ENCODE peak calls at places on chromosomes 7 and 10, in eight cellular contexts. One of them, this sample, is unnamed.

GRCh38 chr10:31031205-31031665 is 430 bp downstream of the ZNF438 start:
- DNase-seq in IMR-90: no peak
- DNase-seq in HCT116: no peak
- DNase-seq in left lung: no peak
- DNase-seq in heart left ventricle: no peak
- DNase-seq in dorsolateral prefrontal cortex: no peak
- DNase-seq in CD8-positive, alpha-beta memory T cell: no peak
- DNase-seq in neuronal stem cell: no peak
- DNase-seq in this sample: no peak

GRCh38 chr7:91883676-91884362 is 3.3 kb upstream of the MTERF1 start:
- DNase-seq in IMR-90: no peak
- DNase-seq in HCT116: no peak
- DNase-seq in left lung: no peak
- DNase-seq in heart left ventricle: no peak
- DNase-seq in dorsolateral prefrontal cortex: no peak
- DNase-seq in CD8-positive, alpha-beta memory T cell: no peak
- DNase-seq in neuronal stem cell: no peak
- DNase-seq in this sample: no peak

GRCh38 chr10:130579913-130580312 is 443.7 kb downstream of the GLRX3 start:
- DNase-seq in IMR-90: no peak
- DNase-seq in HCT116: no peak
- DNase-seq in left lung: no peak
- DNase-seq in heart left ventricle: no peak
- DNase-seq in dorsolateral prefrontal cortex: no peak
- DNase-seq in CD8-positive, alpha-beta memory T cell: no peak
- DNase-seq in neuronal stem cell: no peak
- DNase-seq in this sample: no peak

GRCh38 chr7:86453454-86453853 is 190.3 kb upstream of the GRM3 start:
- DNase-seq in IMR-90: no peak
- DNase-seq in HCT116: no peak
- DNase-seq in left lung: no peak
- DNase-seq in heart left ventricle: no peak
- DNase-seq in dorsolateral prefrontal cortex: no peak
- DNase-seq in CD8-positive, alpha-beta memory T cell: no peak
- DNase-seq in neuronal stem cell: no peak
- DNase-seq in this sample: no peak

GRCh38 chr10:99605351-99605750 is 14.9 kb downstream of the SLC25A28 start:
- DNase-seq in IMR-90: no peak
- DNase-seq in HCT116: no peak
- DNase-seq in left lung: no peak
- DNase-seq in heart left ventricle: no peak
- DNase-seq in dorsolateral prefrontal cortex: no peak
- DNase-seq in CD8-positive, alpha-beta memory T cell: no peak
- DNase-seq in neuronal stem cell: no peak
- DNase-seq in this sample: no peak

GRCh38 chr10:72322280-72323058 is 32.2 kb downstream of the DNAJB12 start:
- DNase-seq in IMR-90: no peak
- DNase-seq in HCT116: peak; percentile 80
- DNase-seq in left lung: no peak
- DNase-seq in heart left ventricle: no peak
- DNase-seq in dorsolateral prefrontal cortex: no peak
- DNase-seq in CD8-positive, alpha-beta memory T cell: peak; percentile 42
- DNase-seq in neuronal stem cell: no peak
- DNase-seq in this sample: no peak

GRCh38 chr7:93374345-93374940 is 142.3 kb downstream of the VPS50 start:
- DNase-seq in IMR-90: peak; percentile 39
- DNase-seq in HCT116: peak; percentile 24
- DNase-seq in left lung: no peak
- DNase-seq in heart left ventricle: no peak
- DNase-seq in dorsolateral prefrontal cortex: no peak
- DNase-seq in CD8-positive, alpha-beta memory T cell: no peak
- DNase-seq in neuronal stem cell: peak; percentile 17
- DNase-seq in this sample: no peak

GRCh38 chr10:131818510-131819234 is 82.1 kb upstream of the PPP2R2D start:
- DNase-seq in IMR-90: no peak
- DNase-seq in HCT116: no peak
- DNase-seq in left lung: no peak
- DNase-seq in heart left ventricle: no peak
- DNase-seq in dorsolateral prefrontal cortex: peak; percentile 38
- DNase-seq in CD8-positive, alpha-beta memory T cell: no peak
- DNase-seq in neuronal stem cell: no peak
- DNase-seq in this sample: no peak

GRCh38 chr7:107865956-107866775 is 24.8 kb upstream of the DLD start:
- DNase-seq in IMR-90: no peak
- DNase-seq in HCT116: no peak
- DNase-seq in left lung: no peak
- DNase-seq in heart left ventricle: no peak
- DNase-seq in dorsolateral prefrontal cortex: no peak
- DNase-seq in CD8-positive, alpha-beta memory T cell: no peak
- DNase-seq in neuronal stem cell: no peak
- DNase-seq in this sample: no peak

GRCh38 chr7:158863611-158864506 is 7.5 kb downstream of the DYNC2I1 start:
- DNase-seq in IMR-90: peak; percentile 60
- DNase-seq in HCT116: peak; percentile 31
- DNase-seq in left lung: peak; percentile 80
- DNase-seq in heart left ventricle: peak; percentile 82
- DNase-seq in dorsolateral prefrontal cortex: no peak
- DNase-seq in CD8-positive, alpha-beta memory T cell: peak; percentile 26
- DNase-seq in neuronal stem cell: no peak
- DNase-seq in this sample: peak; percentile 86

GRCh38 chr7:145464287-145464686 is 628.4 kb upstream of the TPK1 start:
- DNase-seq in IMR-90: no peak
- DNase-seq in HCT116: no peak
- DNase-seq in left lung: no peak
- DNase-seq in heart left ventricle: no peak
- DNase-seq in dorsolateral prefrontal cortex: no peak
- DNase-seq in CD8-positive, alpha-beta memory T cell: no peak
- DNase-seq in neuronal stem cell: no peak
- DNase-seq in this sample: no peak

GRCh38 chr7:128832880-128833147 is 2.6 kb downstream of the FLNC start:
- DNase-seq in IMR-90: no peak
- DNase-seq in HCT116: no peak
- DNase-seq in left lung: no peak
- DNase-seq in heart left ventricle: no peak
- DNase-seq in dorsolateral prefrontal cortex: no peak
- DNase-seq in CD8-positive, alpha-beta memory T cell: no peak
- DNase-seq in neuronal stem cell: no peak
- DNase-seq in this sample: no peak
- H3K4me3 ChIP-seq in IMR-90: peak overlapping the region; percentile 99
- H3K4me3 ChIP-seq in HCT116: no peak overlapping the region
- H3K4me3 ChIP-seq in left lung: peak overlapping the region; percentile 34
- H3K4me3 ChIP-seq in heart left ventricle: peak overlapping the region; percentile 33
- H3K4me3 ChIP-seq in dorsolateral prefrontal cortex: no peak overlapping the region
- H3K4me3 ChIP-seq in CD8-positive, alpha-beta memory T cell: no peak overlapping the region
- H3K4me3 ChIP-seq in neuronal stem cell: peak overlapping the region; percentile 79
- H3K4me3 ChIP-seq in this sample: peak overlapping the region; percentile 40

DNA sequence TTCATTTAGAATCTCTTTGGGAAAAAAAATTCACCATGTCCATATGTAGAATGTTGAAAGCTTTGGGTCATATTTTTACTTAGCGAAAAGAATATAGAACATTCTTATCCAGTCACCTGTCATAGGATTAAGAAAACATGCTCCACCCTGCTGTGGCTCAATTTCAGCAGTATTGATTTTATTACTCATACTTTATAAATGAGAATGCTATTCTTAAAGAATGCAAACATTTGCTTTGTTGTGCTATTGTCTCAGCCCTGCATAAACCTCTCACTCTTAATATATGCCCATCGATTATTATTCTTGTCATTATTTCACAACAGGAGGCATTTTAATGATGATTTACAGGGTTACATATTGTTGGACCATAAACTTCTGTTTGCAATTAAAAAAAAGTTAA is 49.8 kb upstream of the SHH start:
- DNase-seq in IMR-90: no peak
- DNase-seq in HCT116: no peak
- DNase-seq in left lung: no peak
- DNase-seq in heart left ventricle: no peak
- DNase-seq in dorsolateral prefrontal cortex: no peak
- DNase-seq in CD8-positive, alpha-beta memory T cell: no peak
- DNase-seq in neuronal stem cell: no peak
- DNase-seq in this sample: no peak
- H3K27ac ChIP-seq in IMR-90: no peak overlapping the region
- H3K27ac ChIP-seq in HCT116: no peak overlapping the region
- H3K27ac ChIP-seq in left lung: no peak overlapping the region
- H3K27ac ChIP-seq in heart left ventricle: no peak overlapping the region
- H3K27ac ChIP-seq in dorsolateral prefrontal cortex: no peak overlapping the region
- H3K27ac ChIP-seq in CD8-positive, alpha-beta memory T cell: no peak overlapping the region
- H3K27ac ChIP-seq in neuronal stem cell: no peak overlapping the region
- H3K27ac ChIP-seq in this sample: no peak overlapping the region

GRCh38 chr10:62381385-62382102 is 7.4 kb downstream of the ZNF365 start:
- DNase-seq in IMR-90: no peak
- DNase-seq in HCT116: no peak
- DNase-seq in left lung: no peak
- DNase-seq in heart left ventricle: no peak
- DNase-seq in dorsolateral prefrontal cortex: no peak
- DNase-seq in CD8-positive, alpha-beta memory T cell: no peak
- DNase-seq in neuronal stem cell: no peak
- DNase-seq in this sample: no peak

GRCh38 chr10:62382831-62383230 is 8.7 kb downstream of the ZNF365 start:
- DNase-seq in IMR-90: no peak
- DNase-seq in HCT116: no peak
- DNase-seq in left lung: no peak
- DNase-seq in heart left ventricle: no peak
- DNase-seq in dorsolateral prefrontal cortex: no peak
- DNase-seq in CD8-positive, alpha-beta memory T cell: no peak
- DNase-seq in neuronal stem cell: no peak
- DNase-seq in this sample: no peak

GRCh38 chr10:62386401-62387320 is 12.5 kb downstream of the ZNF365 start:
- DNase-seq in IMR-90: peak; percentile 30
- DNase-seq in HCT116: no peak
- DNase-seq in left lung: no peak
- DNase-seq in heart left ventricle: no peak
- DNase-seq in dorsolateral prefrontal cortex: no peak
- DNase-seq in CD8-positive, alpha-beta memory T cell: no peak
- DNase-seq in neuronal stem cell: no peak
- DNase-seq in this sample: no peak

GRCh38 chr10:62384447-62385081 is 10.4 kb downstream of the ZNF365 start:
- DNase-seq in IMR-90: no peak
- DNase-seq in HCT116: peak; percentile 36
- DNase-seq in left lung: no peak
- DNase-seq in heart left ventricle: no peak
- DNase-seq in dorsolateral prefrontal cortex: no peak
- DNase-seq in CD8-positive, alpha-beta memory T cell: no peak
- DNase-seq in neuronal stem cell: no peak
- DNase-seq in this sample: no peak

DNA sequence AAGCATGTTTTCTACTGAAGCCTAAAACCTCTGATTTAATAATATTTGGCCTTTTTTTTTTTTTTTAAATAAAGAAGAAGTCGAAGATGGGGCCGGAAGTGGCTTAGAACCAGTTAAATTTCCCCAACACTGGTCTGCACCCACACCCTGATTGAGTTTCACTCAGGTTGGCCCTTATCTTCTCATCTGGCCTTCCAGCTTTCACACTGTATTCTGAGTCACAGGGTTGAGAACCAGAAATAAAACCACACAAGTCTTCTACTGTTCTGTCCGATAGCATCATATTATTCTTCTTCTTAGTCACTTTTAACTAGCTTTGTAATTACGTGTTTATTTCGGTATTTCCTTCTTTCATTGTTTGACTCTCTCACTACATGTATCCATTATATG is 9.9 kb downstream of the ZNF365 start:
- DNase-seq in IMR-90: peak; percentile 88
- DNase-seq in HCT116: peak; percentile 85
- DNase-seq in left lung: no peak
- DNase-seq in heart left ventricle: no peak
- DNase-seq in dorsolateral prefrontal cortex: no peak
- DNase-seq in CD8-positive, alpha-beta memory T cell: no peak
- DNase-seq in neuronal stem cell: no peak
- DNase-seq in this sample: no peak
- H3K4me3 ChIP-seq in IMR-90: no peak overlapping the region
- H3K4me3 ChIP-seq in HCT116: no peak overlapping the region
- H3K4me3 ChIP-seq in left lung: no peak overlapping the region
- H3K4me3 ChIP-seq in heart left ventricle: no peak overlapping the region
- H3K4me3 ChIP-seq in dorsolateral prefrontal cortex: no peak overlapping the region
- H3K4me3 ChIP-seq in CD8-positive, alpha-beta memory T cell: no peak overlapping the region
- H3K4me3 ChIP-seq in neuronal stem cell: no peak overlapping the region
- H3K4me3 ChIP-seq in this sample: no peak overlapping the region

GRCh38 chr10:126906704-126907422 is 1.6 kb downstream of the DOCK1 start:
- DNase-seq in IMR-90: no peak
- DNase-seq in HCT116: no peak
- DNase-seq in left lung: no peak
- DNase-seq in heart left ventricle: no peak
- DNase-seq in dorsolateral prefrontal cortex: no peak
- DNase-seq in CD8-positive, alpha-beta memory T cell: no peak
- DNase-seq in neuronal stem cell: no peak
- DNase-seq in this sample: peak; percentile 44
- H3K27ac ChIP-seq in IMR-90: peak overlapping the region; percentile 85
- H3K27ac ChIP-seq in HCT116: peak overlapping the region; percentile 80
- H3K27ac ChIP-seq in left lung: no peak overlapping the region
- H3K27ac ChIP-seq in heart left ventricle: peak overlapping the region; percentile 88
- H3K27ac ChIP-seq in dorsolateral prefrontal cortex: peak overlapping the region; percentile 83
- H3K27ac ChIP-seq in CD8-positive, alpha-beta memory T cell: no peak overlapping the region
- H3K27ac ChIP-seq in neuronal stem cell: no peak overlapping the region
- H3K27ac ChIP-seq in this sample: no peak overlapping the region

DNA sequence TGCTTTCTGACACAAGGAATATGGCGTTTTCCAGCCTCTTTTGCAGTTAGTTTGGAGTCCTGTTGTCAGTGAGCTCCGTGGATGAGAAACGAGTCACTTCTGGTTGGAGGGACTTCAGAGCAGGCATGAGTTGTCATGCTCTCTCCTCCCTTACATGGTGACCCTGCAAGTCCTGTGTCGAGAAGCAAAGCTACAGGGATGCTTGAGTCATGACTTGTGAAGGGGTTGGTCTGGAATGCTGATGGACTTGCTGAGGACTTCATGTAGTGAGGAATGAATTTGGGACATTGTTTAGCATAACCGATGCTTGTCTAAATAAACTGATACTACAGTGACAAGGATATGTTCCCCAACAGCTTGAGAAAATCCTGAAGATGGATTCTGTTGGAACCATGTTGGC is 108.8 kb downstream of the ADCYAP1R1 start:
- DNase-seq in IMR-90: no peak
- DNase-seq in HCT116: no peak
- DNase-seq in left lung: no peak
- DNase-seq in heart left ventricle: no peak
- DNase-seq in dorsolateral prefrontal cortex: no peak
- DNase-seq in CD8-positive, alpha-beta memory T cell: no peak
- DNase-seq in neuronal stem cell: no peak
- DNase-seq in this sample: no peak
- H3K4me3 ChIP-seq in IMR-90: no peak overlapping the region
- H3K4me3 ChIP-seq in HCT116: no peak overlapping the region
- H3K4me3 ChIP-seq in left lung: no peak overlapping the region
- H3K4me3 ChIP-seq in heart left ventricle: no peak overlapping the region
- H3K4me3 ChIP-seq in dorsolateral prefrontal cortex: no peak overlapping the region
- H3K4me3 ChIP-seq in CD8-positive, alpha-beta memory T cell: no peak overlapping the region
- H3K4me3 ChIP-seq in neuronal stem cell: no peak overlapping the region
- H3K4me3 ChIP-seq in this sample: no peak overlapping the region